ENCODE peak calls at places on chromosomes 2 and 18, in four cellular contexts. One of them, this sample, is unnamed.

GRCh38 chr2:228838819-228839218 is 432.3 kb downstream of the PID1 start:
- DNase-seq in brain microvascular endothelial cell: no peak
- DNase-seq in HL-60: no peak
- DNase-seq in NCI-H1417: no peak
- DNase-seq in this sample: no peak

GRCh38 chr2:207473203-207473865 is 56.4 kb upstream of the CREB1 start:
- DNase-seq in brain microvascular endothelial cell: peak
- DNase-seq in NCI-H1417: peak
- DNase-seq in HL-60: peak
- DNase-seq in this sample: peak

GRCh38 chr2:1590611-1591460 is 153.5 kb downstream of the PXDN start:
- DNase-seq in NCI-H1417: peak
- DNase-seq in HL-60: no peak
- DNase-seq in brain microvascular endothelial cell: no peak
- DNase-seq in this sample: no peak

GRCh38 chr2:89819809-89820208 is 1128.3 kb downstream of the RPIA start:
- DNase-seq in HL-60: no peak
- DNase-seq in NCI-H1417: no peak
- DNase-seq in brain microvascular endothelial cell: no peak
- DNase-seq in this sample: no peak

GRCh38 chr2:238667008-238667407 is 180.9 kb upstream of the TWIST2 start:
- DNase-seq in NCI-H1417: no peak
- DNase-seq in HL-60: no peak
- DNase-seq in brain microvascular endothelial cell: no peak
- DNase-seq in this sample: no peak

GRCh38 chr2:46913471-46914381 is 1.9 kb downstream of the MCFD2 start:
- DNase-seq in HL-60: peak
- DNase-seq in NCI-H1417: no peak
- DNase-seq in brain microvascular endothelial cell: peak
- DNase-seq in this sample: peak

GRCh38 chr2:38534746-38535403 is 67.9 kb downstream of the HNRNPLL start:
- DNase-seq in HL-60: no peak
- DNase-seq in NCI-H1417: no peak
- DNase-seq in brain microvascular endothelial cell: no peak
- DNase-seq in this sample: no peak

GRCh38 chr2:146873646-146874259 is 971.1 kb upstream of the ACVR2A start:
- DNase-seq in NCI-H1417: no peak
- DNase-seq in brain microvascular endothelial cell: no peak
- DNase-seq in HL-60: no peak
- DNase-seq in this sample: no peak

GRCh38 chr2:217964658-217965161 is 38.1 kb downstream of the TNS1 start:
- DNase-seq in brain microvascular endothelial cell: no peak
- DNase-seq in HL-60: no peak
- DNase-seq in NCI-H1417: peak
- DNase-seq in this sample: no peak

GRCh38 chr2:119424284-119425118 is 7.2 kb upstream of the TMEM37 start:
- DNase-seq in NCI-H1417: no peak
- DNase-seq in brain microvascular endothelial cell: no peak
- DNase-seq in HL-60: no peak
- DNase-seq in this sample: no peak

GRCh38 chr2:98170076-98170475 is 83.1 kb downstream of the VWA3B start:
- DNase-seq in brain microvascular endothelial cell: no peak
- DNase-seq in NCI-H1417: no peak
- DNase-seq in HL-60: no peak
- DNase-seq in this sample: no peak

GRCh38 chr2:84807063-84807485 is 73.8 kb downstream of the TRABD2A start:
- DNase-seq in brain microvascular endothelial cell: peak
- DNase-seq in NCI-H1417: no peak
- DNase-seq in HL-60: no peak
- DNase-seq in this sample: no peak

GRCh38 chr2:172102159-172102857 is 392 bp downstream of the DLX2 start:
- DNase-seq in brain microvascular endothelial cell: no peak
- DNase-seq in NCI-H1417: no peak
- DNase-seq in HL-60: peak
- DNase-seq in this sample: peak

GRCh38 chr18:35729971-35730668 is 148.6 kb downstream of the GALNT1 start:
- DNase-seq in NCI-H1417: no peak
- DNase-seq in brain microvascular endothelial cell: no peak
- DNase-seq in HL-60: no peak
- DNase-seq in this sample: no peak

GRCh38 chr2:173715483-173715882 is 249.7 kb downstream of the SP3 start:
- DNase-seq in HL-60: no peak
- DNase-seq in NCI-H1417: no peak
- DNase-seq in brain microvascular endothelial cell: no peak
- DNase-seq in this sample: no peak

GRCh38 chr2:99648115-99648850 is 158.5 kb upstream of the REV1 start:
- DNase-seq in NCI-H1417: no peak
- DNase-seq in HL-60: no peak
- DNase-seq in brain microvascular endothelial cell: no peak
- DNase-seq in this sample: no peak

GRCh38 chr18:68611301-68611700 is 103.6 kb downstream of the TMX3 start:
- DNase-seq in brain microvascular endothelial cell: no peak
- DNase-seq in HL-60: no peak
- DNase-seq in NCI-H1417: no peak
- DNase-seq in this sample: no peak

GRCh38 chr2:240237609-240238151 is 97.2 kb upstream of the OTOS start:
- DNase-seq in HL-60: no peak
- DNase-seq in NCI-H1417: peak
- DNase-seq in brain microvascular endothelial cell: peak
- DNase-seq in this sample: no peak

GRCh38 chr2:113857454-113857853 is 32.4 kb upstream of the ACTR3 start:
- DNase-seq in NCI-H1417: no peak
- DNase-seq in brain microvascular endothelial cell: no peak
- DNase-seq in HL-60: peak
- DNase-seq in this sample: peak

GRCh38 chr2:139805378-139805777 is 1025.2 kb upstream of the NXPH2 start:
- DNase-seq in NCI-H1417: peak
- DNase-seq in HL-60: no peak
- DNase-seq in brain microvascular endothelial cell: no peak
- DNase-seq in this sample: no peak

GRCh38 chr2:218284106-218284811 is 8.0 kb downstream of the TMBIM1 start:
- DNase-seq in brain microvascular endothelial cell: peak
- DNase-seq in NCI-H1417: no peak
- DNase-seq in HL-60: no peak
- DNase-seq in this sample: no peak

GRCh38 chr18:36265035-36265434 is 32.5 kb upstream of the FHOD3 start:
- DNase-seq in HL-60: no peak
- DNase-seq in brain microvascular endothelial cell: peak
- DNase-seq in NCI-H1417: no peak
- DNase-seq in this sample: no peak

GRCh38 chr2:134399096-134399495 is 145.2 kb downstream of the MGAT5 start:
- DNase-seq in NCI-H1417: no peak
- DNase-seq in brain microvascular endothelial cell: peak
- DNase-seq in HL-60: peak
- DNase-seq in this sample: peak

GRCh38 chr2:191171291-191171690 is 20.5 kb upstream of the STAT4 start:
- DNase-seq in NCI-H1417: no peak
- DNase-seq in HL-60: no peak
- DNase-seq in brain microvascular endothelial cell: no peak
- DNase-seq in this sample: no peak

GRCh38 chr2:231693956-231694355 is 14.4 kb upstream of the PTMA start:
- DNase-seq in NCI-H1417: no peak
- DNase-seq in brain microvascular endothelial cell: no peak
- DNase-seq in HL-60: no peak
- DNase-seq in this sample: no peak

GRCh38 chr2:128379021-128380005 is 60.6 kb upstream of the HS6ST1 start:
- DNase-seq in NCI-H1417: peak
- DNase-seq in HL-60: no peak
- DNase-seq in brain microvascular endothelial cell: peak
- DNase-seq in this sample: no peak

GRCh38 chr2:38435775-38436174 is 58.7 kb upstream of the ATL2 start:
- DNase-seq in HL-60: no peak
- DNase-seq in brain microvascular endothelial cell: no peak
- DNase-seq in NCI-H1417: no peak
- DNase-seq in this sample: no peak

GRCh38 chr2:3105814-3106569 is 271.6 kb downstream of the EIPR1 start:
- DNase-seq in NCI-H1417: no peak
- DNase-seq in HL-60: no peak
- DNase-seq in brain microvascular endothelial cell: no peak
- DNase-seq in this sample: no peak